ENCODE peak calls at places on chromosomes 3 and 15, in nine cellular contexts. One of them, this sample, is unnamed.

GRCh38 chr15:96878129-96878528 is 547.6 kb downstream of the NR2F2 start:
- DNase-seq in IMR-90: no peak
- DNase-seq in MM.1S: no peak
- DNase-seq in activated effector memory CD4-positive, alpha-beta T cell treated with anti-CD3 and anti-CD28 coated beads, Interleukin-2, amount 50 U/mL, for 16 hours: no peak
- DNase-seq in OCI-LY7: no peak
- DNase-seq in anterior cingulate cortex: no peak
- DNase-seq in stimulated activated CD4-positive, alpha-beta T cell treated with anti-CD3 and anti-CD28 coated beads, TNF-alpha, amount 100 ng/mL, for 4 hours: no peak
- DNase-seq in choroid plexus epithelial cell: no peak
- DNase-seq in iPS-NIHi11: no peak
- DNase-seq in this sample: no peak

GRCh38 chr3:60707452-60708020 is 543.7 kb downstream of the FHIT start:
- DNase-seq in IMR-90: peak; percentile 24
- DNase-seq in MM.1S: no peak
- DNase-seq in activated effector memory CD4-positive, alpha-beta T cell treated with anti-CD3 and anti-CD28 coated beads, Interleukin-2, amount 50 U/mL, for 16 hours: no peak
- DNase-seq in OCI-LY7: no peak
- DNase-seq in anterior cingulate cortex: no peak
- DNase-seq in stimulated activated CD4-positive, alpha-beta T cell treated with anti-CD3 and anti-CD28 coated beads, TNF-alpha, amount 100 ng/mL, for 4 hours: no peak
- DNase-seq in choroid plexus epithelial cell: no peak
- DNase-seq in iPS-NIHi11: no peak
- DNase-seq in this sample: no peak

GRCh38 chr3:192444096-192444790 is 283.1 kb downstream of the FGF12 start:
- DNase-seq in IMR-90: peak; percentile 53
- DNase-seq in MM.1S: peak; percentile 75
- DNase-seq in activated effector memory CD4-positive, alpha-beta T cell treated with anti-CD3 and anti-CD28 coated beads, Interleukin-2, amount 50 U/mL, for 16 hours: peak; percentile 81
- DNase-seq in OCI-LY7: peak; percentile 69
- DNase-seq in anterior cingulate cortex: peak; percentile 29
- DNase-seq in stimulated activated CD4-positive, alpha-beta T cell treated with anti-CD3 and anti-CD28 coated beads, TNF-alpha, amount 100 ng/mL, for 4 hours: peak; percentile 6
- DNase-seq in choroid plexus epithelial cell: peak; percentile 76
- DNase-seq in iPS-NIHi11: peak; percentile 85
- DNase-seq in this sample: peak; percentile 60

GRCh38 chr3:71801986-71802385 is 17.0 kb upstream of the PROK2 start:
- DNase-seq in IMR-90: no peak
- DNase-seq in MM.1S: no peak
- DNase-seq in activated effector memory CD4-positive, alpha-beta T cell treated with anti-CD3 and anti-CD28 coated beads, Interleukin-2, amount 50 U/mL, for 16 hours: no peak
- DNase-seq in OCI-LY7: no peak
- DNase-seq in anterior cingulate cortex: no peak
- DNase-seq in stimulated activated CD4-positive, alpha-beta T cell treated with anti-CD3 and anti-CD28 coated beads, TNF-alpha, amount 100 ng/mL, for 4 hours: no peak
- DNase-seq in choroid plexus epithelial cell: no peak
- DNase-seq in iPS-NIHi11: no peak
- DNase-seq in this sample: no peak

GRCh38 chr15:82128401-82129143 is 82.8 kb upstream of the MEX3B start:
- DNase-seq in IMR-90: peak; percentile 56
- DNase-seq in MM.1S: no peak
- DNase-seq in activated effector memory CD4-positive, alpha-beta T cell treated with anti-CD3 and anti-CD28 coated beads, Interleukin-2, amount 50 U/mL, for 16 hours: no peak
- DNase-seq in OCI-LY7: no peak
- DNase-seq in anterior cingulate cortex: no peak
- DNase-seq in stimulated activated CD4-positive, alpha-beta T cell treated with anti-CD3 and anti-CD28 coated beads, TNF-alpha, amount 100 ng/mL, for 4 hours: no peak
- DNase-seq in choroid plexus epithelial cell: no peak
- DNase-seq in iPS-NIHi11: no peak
- DNase-seq in this sample: peak; percentile 46

GRCh38 chr3:114332342-114333179 is 38.7 kb downstream of the TIGIT start:
- DNase-seq in IMR-90: no peak
- DNase-seq in MM.1S: peak; percentile 72
- DNase-seq in activated effector memory CD4-positive, alpha-beta T cell treated with anti-CD3 and anti-CD28 coated beads, Interleukin-2, amount 50 U/mL, for 16 hours: no peak
- DNase-seq in OCI-LY7: peak; percentile 26
- DNase-seq in anterior cingulate cortex: no peak
- DNase-seq in stimulated activated CD4-positive, alpha-beta T cell treated with anti-CD3 and anti-CD28 coated beads, TNF-alpha, amount 100 ng/mL, for 4 hours: no peak
- DNase-seq in choroid plexus epithelial cell: no peak
- DNase-seq in iPS-NIHi11: no peak
- DNase-seq in this sample: no peak

GRCh38 chr3:8589880-8590556 is 54.6 kb downstream of the SSUH2 start:
- DNase-seq in IMR-90: peak; percentile 42
- DNase-seq in MM.1S: no peak
- DNase-seq in activated effector memory CD4-positive, alpha-beta T cell treated with anti-CD3 and anti-CD28 coated beads, Interleukin-2, amount 50 U/mL, for 16 hours: no peak
- DNase-seq in OCI-LY7: no peak
- DNase-seq in anterior cingulate cortex: no peak
- DNase-seq in stimulated activated CD4-positive, alpha-beta T cell treated with anti-CD3 and anti-CD28 coated beads, TNF-alpha, amount 100 ng/mL, for 4 hours: no peak
- DNase-seq in choroid plexus epithelial cell: peak; percentile 74
- DNase-seq in iPS-NIHi11: no peak
- DNase-seq in this sample: peak; percentile 21

GRCh38 chr3:164845739-164846138 is 232.6 kb downstream of the SI start:
- DNase-seq in IMR-90: no peak
- DNase-seq in MM.1S: no peak
- DNase-seq in activated effector memory CD4-positive, alpha-beta T cell treated with anti-CD3 and anti-CD28 coated beads, Interleukin-2, amount 50 U/mL, for 16 hours: no peak
- DNase-seq in OCI-LY7: no peak
- DNase-seq in anterior cingulate cortex: no peak
- DNase-seq in stimulated activated CD4-positive, alpha-beta T cell treated with anti-CD3 and anti-CD28 coated beads, TNF-alpha, amount 100 ng/mL, for 4 hours: no peak
- DNase-seq in choroid plexus epithelial cell: no peak
- DNase-seq in iPS-NIHi11: no peak
- DNase-seq in this sample: no peak

GRCh38 chr3:36734742-36735141 is 29.6 kb downstream of the DCLK3 start:
- DNase-seq in IMR-90: no peak
- DNase-seq in MM.1S: no peak
- DNase-seq in activated effector memory CD4-positive, alpha-beta T cell treated with anti-CD3 and anti-CD28 coated beads, Interleukin-2, amount 50 U/mL, for 16 hours: no peak
- DNase-seq in OCI-LY7: no peak
- DNase-seq in anterior cingulate cortex: no peak
- DNase-seq in stimulated activated CD4-positive, alpha-beta T cell treated with anti-CD3 and anti-CD28 coated beads, TNF-alpha, amount 100 ng/mL, for 4 hours: no peak
- DNase-seq in choroid plexus epithelial cell: peak; percentile 3
- DNase-seq in iPS-NIHi11: no peak
- DNase-seq in this sample: no peak

GRCh38 chr15:98567951-98568350 is 80.4 kb upstream of the IGF1R start:
- DNase-seq in IMR-90: no peak
- DNase-seq in MM.1S: no peak
- DNase-seq in activated effector memory CD4-positive, alpha-beta T cell treated with anti-CD3 and anti-CD28 coated beads, Interleukin-2, amount 50 U/mL, for 16 hours: no peak
- DNase-seq in OCI-LY7: no peak
- DNase-seq in anterior cingulate cortex: no peak
- DNase-seq in stimulated activated CD4-positive, alpha-beta T cell treated with anti-CD3 and anti-CD28 coated beads, TNF-alpha, amount 100 ng/mL, for 4 hours: no peak
- DNase-seq in choroid plexus epithelial cell: no peak
- DNase-seq in iPS-NIHi11: no peak
- DNase-seq in this sample: no peak

This sample was measured in mesenchymal stem cell.